ENCODE peak calls at places on chromosome 2, in six cellular contexts. X is ELR, H is HuH-7, Y is lower lobe of right lung, R is astrocyte, M is NCI-H510A treated with DMSO at 0.1 percent for 48 hours. C is an unnamed sample.

GRCh38 chr2:218155953-218156479 is 10.7 kb downstream of the CXCR1 start:
- DNase-seq in X (no peak), H (no peak), Y (no peak), R (no peak), M (no peak), C (no peak)

GRCh38 chr2:10039658-10040410 is 3.5 kb upstream of the KLF11 start:
- DNase-seq in X (no peak), H (no peak), Y (no peak), R (no peak), M (no peak), C (no peak)

GRCh38 chr2:71426721-71427120 is 26.6 kb upstream of the DYSF start:
- DNase-seq in X (no peak), H (no peak), Y (no peak), R (no peak), M (no peak), C (no peak)

GRCh38 chr2:85273732-85274731 is 53.8 kb downstream of the TGOLN2 start:
- DNase-seq in X (peak; percentile 85), H (no peak), Y (no peak), R (peak; percentile 78), M (peak; percentile 65), C (peak; percentile 75)

GRCh38 chr2:175676813-175677212 is 325.3 kb downstream of the LNPK start:
- DNase-seq in X (peak; percentile 20), H (no peak), Y (no peak), R (no peak), M (no peak), C (no peak)

GRCh38 chr2:235170536-235171510 is 219.0 kb downstream of the SH3BP4 start:
- DNase-seq in X (peak; percentile 94), H (peak; percentile 23), Y (no peak), R (peak; percentile 42), M (peak; percentile 35), C (peak; percentile 64)

GRCh38 chr2:109690822-109691541 is 76.8 kb downstream of the SOWAHC start:
- DNase-seq in X (no peak), H (peak; percentile 43), Y (no peak), R (peak; percentile 53), M (peak; percentile 43), C (no peak)

GRCh38 chr2:127592761-127593227 is 53.2 kb upstream of the GPR17 start:
- DNase-seq in X (no peak), H (no peak), Y (no peak), R (no peak), M (no peak), C (no peak)

GRCh38 chr2:154243685-154244084 is 372.0 kb downstream of the GALNT13 start:
- DNase-seq in X (no peak), H (no peak), Y (no peak), R (no peak), M (no peak), C (no peak)

GRCh38 chr2:189254268-189254883 is 74.8 kb upstream of the COL5A2 start:
- DNase-seq in X (peak; percentile 66), H (no peak), Y (peak; percentile 44), R (peak; percentile 83), M (no peak), C (peak; percentile 79)

GRCh38 chr2:9565436-9566153 is 10.0 kb upstream of the ADAM17 start:
- DNase-seq in X (peak; percentile 94), H (no peak), Y (no peak), R (peak; percentile 91), M (no peak), C (peak; percentile 92)

GRCh38 chr2:180191352-180192124 is 184.4 kb upstream of the CWC22 start:
- DNase-seq in X (peak; percentile 38), H (no peak), Y (no peak), R (no peak), M (no peak), C (no peak)

GRCh38 chr2:10966056-10966455 is 54.3 kb downstream of the KCNF1 start:
- DNase-seq in X (no peak), H (no peak), Y (no peak), R (no peak), M (no peak), C (no peak)

GRCh38 chr2:8408560-8409460 is 273.0 kb upstream of the ID2 start:
- DNase-seq in X (no peak), H (no peak), Y (no peak), R (no peak), M (no peak), C (no peak)

GRCh38 chr2:62431512-62431911 is 74.5 kb downstream of the TMEM17 start:
- DNase-seq in X (no peak), H (no peak), Y (no peak), R (no peak), M (no peak), C (no peak)